ENCODE peak calls at places on chromosomes 12 and 14, in four cellular contexts. W, V, Y and J are unnamed samples.

GRCh38 chr12:2944401-2945047 is 14.7 kb upstream of the TEAD4 start:
- DNase-seq in W (no peak), V (no peak), Y (no peak), J (no peak)

GRCh38 chr12:70372881-70373280 is 6.8 kb downstream of the KCNMB4 start:
- DNase-seq in V (no peak), W (no peak), Y (no peak), J (no peak)

GRCh38 chr12:1911598-1912575 is 6.6 kb downstream of the CACNA2D4 start:
- DNase-seq in W (no peak), V (no peak), Y (no peak), J (no peak)

GRCh38 chr12:121793501-121793835 is at the start of gene RHOF:
- DNase-seq in V (no peak), Y (peak), W (no peak), J (no peak)

GRCh38 chr14:68674538-68675232 is 118.2 kb downstream of the ZFP36L1 start:
- DNase-seq in Y (no peak), W (no peak), V (no peak), J (no peak)

GRCh38 chr12:127373572-127373971 is 893.4 kb upstream of the TMEM132C start:
- DNase-seq in Y (no peak), V (no peak), W (no peak), J (no peak)

GRCh38 chr14:40221428-40221827 is 789.2 kb upstream of the FBXO33 start:
- DNase-seq in Y (no peak), V (no peak), W (no peak), J (no peak)

GRCh38 chr14:101553393-101553792 is 7.9 kb upstream of the DIO3 start:
- DNase-seq in V (no peak), Y (no peak), W (no peak), J (no peak)

GRCh38 chr12:50110127-50110761 is 1.8 kb upstream of the COX14 start:
- DNase-seq in V (no peak), Y (no peak), W (no peak), J (no peak)

GRCh38 chr14:102437997-102438922 is 71.3 kb downstream of the ANKRD9 start:
- DNase-seq in Y (no peak), V (peak), W (no peak), J (peak)

GRCh38 chr14:73815849-73816816 is 35.5 kb upstream of the PTGR2 start:
- DNase-seq in V (no peak), W (no peak), Y (no peak), J (no peak)

GRCh38 chr14:36588788-36589187 is 6.4 kb upstream of the NKX2-8 start:
- DNase-seq in Y (no peak), V (no peak), W (no peak), J (no peak)

GRCh38 chr14:19873178-19873577 is 1.8 kb upstream of the OR4K2 start:
- DNase-seq in Y (no peak), W (no peak), V (no peak), J (no peak)

GRCh38 chr14:103329421-103330347 is 4.4 kb upstream of the EIF5 start:
- DNase-seq in W (no peak), V (no peak), Y (no peak), J (no peak)